ENCODE peak calls at places on chromosome 22, in ten cellular contexts. O is fibroblast of lung; R is SW480; W is MCF 10A; Q is stimulated activated CD4-positive, alpha-beta T cell treated with anti-CD3 and anti-CD28 coated beads, Interleukin-1b, Interleukin-23, amount 100 ng/mL, for 24 hours; K is activated gamma-delta T cell treated with Interleukin-2 at 50 U/mL for 16 hours; M is AG09319; X is HEK293T; A is astrocyte; F is NCI-H82. S is an unnamed sample.

GRCh38 chr22:33746501-33746928 is 173.8 kb downstream of the LARGE1 start:
- DNase-seq in O (no peak), R (no peak), W (no peak), Q (no peak), K (no peak), M (no peak), X (no peak), A (no peak), F (no peak), S (no peak)

GRCh38 chr22:22882033-22882717 is 5.4 kb upstream of the IGLL5 start:
- DNase-seq in O (no peak), R (no peak), W (peak), Q (no peak), K (no peak), M (no peak), X (no peak), A (no peak), F (no peak), S (no peak)

GRCh38 chr22:48045369-48045768 is 1282.9 kb downstream of the TBC1D22A start:
- DNase-seq in O (no peak), R (no peak), W (no peak), Q (no peak), K (no peak), M (no peak), X (no peak), A (no peak), F (no peak), S (no peak)

GRCh38 chr22:24968066-24968561 is 15.6 kb downstream of the KIAA1671 start:
- DNase-seq in O (peak), R (peak), W (peak), Q (no peak), K (no peak), M (no peak), X (no peak), A (peak), F (no peak), S (no peak)

GRCh38 chr22:27462190-27462589 is 339.4 kb downstream of the MN1 start:
- DNase-seq in O (no peak), R (no peak), W (no peak), Q (no peak), K (no peak), M (no peak), X (no peak), A (no peak), F (no peak), S (no peak)

GRCh38 chr22:26674211-26675190 is 17.1 kb downstream of the MIAT start:
- DNase-seq in O (no peak), R (no peak), W (no peak), Q (no peak), K (no peak), M (no peak), X (no peak), A (no peak), F (no peak), S (peak)

GRCh38 chr22:28232231-28232630 is 313.2 kb upstream of the PITPNB start:
- DNase-seq in O (no peak), R (no peak), W (no peak), Q (no peak), K (no peak), M (no peak), X (no peak), A (no peak), F (no peak), S (no peak)

GRCh38 chr22:42819412-42820069 is 37.5 kb downstream of the ARFGAP3 start:
- DNase-seq in O (no peak), R (no peak), W (no peak), Q (no peak), K (no peak), M (no peak), X (no peak), A (no peak), F (no peak), S (no peak)

GRCh38 chr22:46240917-46241316 is 9.2 kb downstream of the CDPF1 start:
- DNase-seq in O (no peak), R (no peak), W (no peak), Q (no peak), K (no peak), M (no peak), X (no peak), A (no peak), F (no peak), S (no peak)

GRCh38 chr22:36027960-36028645 is 521 bp downstream of the RBFOX2 start:
- DNase-seq in O (no peak), R (peak), W (peak), Q (no peak), K (peak), M (no peak), X (peak), A (no peak), F (peak), S (no peak)

GRCh38 chr22:42895087-42895486 is 38.0 kb upstream of the ARFGAP3 start:
- DNase-seq in O (no peak), R (no peak), W (no peak), Q (no peak), K (peak), M (no peak), X (no peak), A (no peak), F (no peak), S (peak)

GRCh38 chr22:22865311-22866072 is 22.1 kb upstream of the IGLL5 start:
- DNase-seq in O (no peak), R (no peak), W (no peak), Q (peak), K (no peak), M (no peak), X (no peak), A (no peak), F (no peak), S (peak)

GRCh38 chr22:40922484-40923303 is 28.5 kb upstream of the RBX1 start:
- DNase-seq in O (peak), R (peak), W (peak), Q (no peak), K (no peak), M (peak), X (peak), A (peak), F (peak), S (no peak)

GRCh38 chr22:47782461-47783075 is 1020.1 kb downstream of the TBC1D22A start:
- DNase-seq in O (no peak), R (no peak), W (no peak), Q (no peak), K (no peak), M (no peak), X (no peak), A (no peak), F (no peak), S (no peak)

GRCh38 chr22:46293591-46294260 is 2.9 kb upstream of the GTSE1 start:
- DNase-seq in O (peak), R (no peak), W (no peak), Q (no peak), K (peak), M (no peak), X (no peak), A (peak), F (no peak), S (no peak)

GRCh38 chr22:38176170-38176741 is 5.4 kb downstream of the PLA2G6 start:
- DNase-seq in O (peak), R (no peak), W (peak), Q (no peak), K (peak), M (peak), X (no peak), A (peak), F (no peak), S (peak)